ENCODE peak calls at places on chromosome 14, in eight cellular contexts. N is iPS DF 6.9, O is fibroblast of mammary gland, H is cardiac fibroblast, U is tibial nerve, R is GM19239, A is NCI-H2029, G is T-helper 2 cell. F is an unnamed sample.

GRCh38 chr14:59629384-59630158 is 53.0 kb upstream of the CCDC175 start:
- DNase-seq in N (no peak), G (no peak), A (no peak), R (no peak), U (no peak), H (no peak), O (no peak), F (no peak)

GRCh38 chr14:97866664-97867063 is 1069.5 kb downstream of the VRK1 start:
- DNase-seq in O (no peak), N (peak), H (no peak), A (no peak), U (no peak), G (no peak), R (no peak), F (peak)

GRCh38 chr14:41285193-41285748 is 321.4 kb upstream of the LRFN5 start:
- DNase-seq in R (no peak), U (peak), H (peak), N (no peak), A (no peak), G (no peak), O (peak), F (peak)

GRCh38 chr14:100590726-100591452 is 3.7 kb upstream of the BEGAIN start:
- DNase-seq in U (no peak), O (no peak), G (no peak), H (no peak), A (no peak), R (no peak), N (no peak), F (no peak)

GRCh38 chr14:53516261-53516774 is 363.2 kb upstream of the DDHD1 start:
- DNase-seq in A (no peak), N (no peak), R (no peak), U (no peak), H (peak), G (no peak), O (peak), F (no peak)

GRCh38 chr14:70123796-70124195 is 65.0 kb downstream of the SLC8A3 start:
- DNase-seq in N (no peak), O (no peak), U (no peak), G (no peak), R (no peak), H (no peak), A (no peak), F (no peak)

GRCh38 chr14:37034410-37035285 is 137.8 kb downstream of the SLC25A21 start:
- DNase-seq in G (no peak), N (no peak), O (peak), H (no peak), A (no peak), U (no peak), R (no peak), F (no peak)

GRCh38 chr14:36661506-36662257 is at the start of gene PAX9:
- DNase-seq in N (no peak), G (no peak), H (peak), R (no peak), O (peak), U (peak), A (peak), F (peak)

GRCh38 chr14:85531594-85532391 is 1.8 kb downstream of the FLRT2 start:
- DNase-seq in A (no peak), G (no peak), U (peak), N (no peak), O (peak), R (no peak), H (peak), F (no peak)

GRCh38 chr14:90513151-90514014 is 116.6 kb downstream of the CALM1 start:
- DNase-seq in U (no peak), H (peak), G (no peak), N (no peak), A (peak), R (no peak), O (no peak), F (no peak)

GRCh38 chr14:88535149-88535548 is 19.7 kb downstream of the PTPN21 start:
- DNase-seq in H (no peak), O (no peak), G (no peak), A (no peak), R (no peak), U (no peak), N (no peak), F (no peak)